ENCODE peak calls at places on chromosome 20, in ten cellular contexts. P, Z, S, G, T, N, L, M, Q and W are unnamed samples.

GRCh38 chr20:10179574-10180298 is 38.9 kb upstream of the SNAP25 start:
- DNase-seq in M (no peak), T (no peak), P (no peak), G (peak; percentile 14), S (no peak), N (no peak), Z (no peak), Q (no peak), L (no peak), W (peak; percentile 40)

GRCh38 chr20:1944345-1945099 is 49.3 kb downstream of the SIRPA start:
- DNase-seq in N (no peak), M (no peak), Q (peak; percentile 36), G (peak; percentile 63), S (no peak), T (no peak), P (no peak), L (no peak), Z (peak; percentile 53), W (no peak)

GRCh38 chr20:39767352-39767751 is 805.2 kb downstream of the DHX35 start:
- DNase-seq in M (no peak), G (no peak), Z (no peak), Q (no peak), P (no peak), N (no peak), S (no peak), T (no peak), L (no peak), W (no peak)

GRCh38 chr20:56433880-56434255 is 21.8 kb downstream of the CASS4 start:
- DNase-seq in P (no peak), Q (no peak), Z (no peak), T (no peak), M (no peak), N (no peak), L (no peak), G (no peak), S (no peak), W (no peak)

GRCh38 chr20:49568491-49569151 is 684 bp upstream of the PTGIS start:
- DNase-seq in Q (no peak), P (no peak), N (no peak), M (no peak), Z (peak; percentile 65), L (no peak), S (no peak), T (no peak), G (no peak), W (no peak)

GRCh38 chr20:10349118-10349517 is 84.9 kb downstream of the MKKS start:
- DNase-seq in S (no peak), N (no peak), Z (no peak), M (no peak), P (no peak), Q (no peak), L (no peak), G (no peak), T (no peak), W (no peak)

GRCh38 chr20:59738851-59739250 is 134.5 kb downstream of the PHACTR3 start:
- DNase-seq in Z (no peak), G (no peak), T (no peak), Q (no peak), P (no peak), M (no peak), L (no peak), N (no peak), S (no peak), W (no peak)

GRCh38 chr20:63941282-63942060 is 14.7 kb downstream of the UCKL1 start:
- DNase-seq in T (no peak), P (no peak), S (peak; percentile 64), N (no peak), M (peak; percentile 58), Q (peak; percentile 93), L (no peak), Z (peak; percentile 91), G (peak; percentile 74), W (peak; percentile 78)

GRCh38 chr20:23446505-23446904 is 6.2 kb downstream of the CST11 start:
- DNase-seq in Z (no peak), G (peak; percentile 78), L (no peak), P (no peak), S (no peak), Q (peak; percentile 71), N (peak; percentile 17), M (peak; percentile 48), T (no peak), W (peak; percentile 86)

GRCh38 chr20:1867495-1868260 is 27.5 kb upstream of the SIRPA start:
- DNase-seq in Z (no peak), L (no peak), T (no peak), S (no peak), P (no peak), Q (no peak), M (no peak), G (no peak), N (no peak), W (no peak)

GRCh38 chr20:57586943-57587277 is 26.0 kb downstream of the PCK1 start:
- DNase-seq in P (no peak), N (no peak), S (no peak), Z (no peak), L (no peak), M (no peak), G (no peak), T (no peak), Q (peak; percentile 21), W (no peak)

GRCh38 chr20:53656653-53657288 is 63.1 kb upstream of the ZNF217 start:
- DNase-seq in P (no peak), N (no peak), Q (no peak), Z (no peak), S (no peak), M (no peak), L (peak; percentile 77), T (no peak), G (peak; percentile 67), W (no peak)

GRCh38 chr20:32960849-32961731 is 43.1 kb downstream of the SUN5 start:
- DNase-seq in S (no peak), G (no peak), Z (no peak), Q (peak; percentile 73), N (no peak), T (peak; percentile 82), P (no peak), L (no peak), M (no peak), W (no peak)

GRCh38 chr20:35008411-35009342 is 53.0 kb downstream of the MYH7B start:
- DNase-seq in M (no peak), Z (peak; percentile 83), L (no peak), P (peak; percentile 37), S (peak; percentile 89), T (no peak), G (no peak), N (peak; percentile 84), Q (peak; percentile 83), W (no peak)

GRCh38 chr20:45467861-45468260 is 1.7 kb upstream of the WFDC2 start:
- DNase-seq in L (peak; percentile 11), S (no peak), M (peak; percentile 71), T (no peak), N (no peak), Z (no peak), Q (no peak), P (no peak), G (no peak), W (no peak)

GRCh38 chr20:62448038-62448437 is 20.7 kb upstream of the RBBP8NL start:
- DNase-seq in P (no peak), S (no peak), M (no peak), L (no peak), G (no peak), T (no peak), Z (no peak), Q (no peak), N (no peak), W (no peak)

GRCh38 chr20:22722840-22723239 is 138.5 kb upstream of the FOXA2 start:
- DNase-seq in L (no peak), N (no peak), P (no peak), G (no peak), T (no peak), Q (no peak), M (no peak), S (no peak), Z (no peak), W (no peak)

DNA sequence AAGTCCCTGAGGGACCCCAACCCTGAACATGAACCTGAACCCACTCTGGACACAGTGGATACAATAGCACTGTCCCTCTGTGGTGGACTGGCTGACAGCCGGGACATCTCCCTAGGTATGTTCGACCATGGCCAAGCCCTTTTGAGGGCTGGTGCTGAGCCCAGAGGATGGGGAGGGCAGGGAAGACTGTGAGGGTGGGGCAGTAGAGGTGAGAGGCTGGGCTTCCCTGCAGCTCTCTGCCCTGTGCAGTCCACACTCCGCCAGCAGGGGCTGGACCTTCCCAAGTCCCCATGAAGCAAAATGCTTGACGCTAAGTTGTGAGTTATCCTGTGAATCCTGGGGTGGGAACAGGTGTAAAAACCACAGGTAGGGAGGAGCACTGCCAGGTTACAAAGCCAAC is 11.5 kb downstream of the LPIN3 start:
- DNase-seq in T (no peak), G (no peak), L (no peak), Q (no peak), P (no peak), Z (no peak), M (no peak), S (no peak), N (no peak), W (no peak)
- TF ChIP-seq CTCF in T (no peak), G (no peak), L (no peak), Q (no peak), P (no peak), Z (no peak), M (no peak), S (no peak), N (no peak), W (peak; percentile 45)

DNA sequence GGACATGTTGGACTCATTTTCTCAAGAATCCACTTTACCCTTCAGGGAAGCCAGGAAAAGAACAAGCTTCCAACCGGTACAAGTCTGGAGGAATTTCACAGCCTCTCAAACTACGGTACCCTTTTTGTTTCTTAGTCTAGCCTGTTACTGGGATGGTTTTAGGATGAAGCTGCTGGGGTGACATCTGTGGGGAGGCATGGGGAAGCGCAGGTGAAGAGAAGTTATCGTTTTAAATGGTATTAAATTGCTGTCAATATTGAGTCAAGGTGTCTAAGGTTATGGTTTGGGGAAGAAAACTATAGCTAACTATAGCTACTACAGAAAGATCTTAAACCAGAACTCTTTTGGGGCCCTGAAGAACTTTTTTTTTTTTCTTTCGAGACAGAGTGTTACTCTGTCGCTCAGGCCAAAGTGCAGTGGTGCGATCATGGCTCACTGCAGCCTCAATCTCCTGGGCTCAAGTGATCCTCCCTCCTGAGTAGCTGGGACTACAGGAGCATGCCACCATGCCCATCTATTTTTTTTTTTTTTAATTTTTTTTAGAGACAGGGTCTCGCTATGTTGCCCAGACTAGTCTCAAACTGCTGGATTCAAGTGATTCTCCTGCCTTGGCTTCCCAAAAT is 128.7 kb downstream of the RIN2 start:
- DNase-seq in L (no peak), P (no peak), Q (no peak), G (peak; percentile 41), Z (no peak), M (peak; percentile 46), S (no peak), T (no peak), N (no peak), W (no peak)
- TF ChIP-seq CTCF in L (no peak), P (no peak), Q (no peak), G (peak; percentile 25), Z (no peak), M (no peak), S (peak; percentile 31), T (peak; percentile 17), N (no peak), W (no peak)

GRCh38 chr20:6828794-6829423 is 61.4 kb downstream of the BMP2 start:
- DNase-seq in Z (no peak), G (peak; percentile 82), T (no peak), M (peak; percentile 73), P (peak; percentile 4), S (no peak), L (no peak), N (peak; percentile 46), Q (no peak), W (peak; percentile 74)
- TF ChIP-seq CTCF in Z (peak; percentile 52), G (peak; percentile 47), T (peak; percentile 76), M (peak; percentile 56), P (peak; percentile 55), S (peak; percentile 73), L (peak; percentile 80), N (peak; percentile 54), Q (peak; percentile 68), W (peak; percentile 82)

GRCh38 chr20:25669826-25670422 is 26.7 kb downstream of the ZNF337 start:
- DNase-seq in Z (no peak), M (no peak), N (no peak), G (peak; percentile 82), T (no peak), Q (no peak), S (no peak), L (peak; percentile 90), P (no peak), W (no peak)
- TF ChIP-seq CTCF in Z (no peak), M (no peak), N (no peak), G (peak; percentile 26), T (no peak), Q (no peak), S (no peak), L (peak; percentile 28), P (no peak), W (peak; percentile 9)